ENCODE peak calls at places on chromosomes 7 and 10, in nine cellular contexts. T, F, K, V, Q, H, U, N and Z are unnamed samples.

GRCh38 chr10:58436071-58436470 is 50.9 kb downstream of the TFAM start:
- DNase-seq in H (no peak), T (no peak), V (no peak), Q (peak; percentile 45), F (no peak), K (no peak), U (peak; percentile 46), N (peak; percentile 16), Z (no peak)

GRCh38 chr10:70341016-70341415 is 41.4 kb downstream of the LRRC20 start:
- DNase-seq in F (no peak), H (no peak), N (no peak), V (no peak), U (no peak), K (no peak), T (no peak), Q (no peak), Z (no peak)

GRCh38 chr10:75546004-75546403 is 114.6 kb downstream of the LRMDA start:
- DNase-seq in Q (no peak), T (no peak), F (no peak), U (no peak), V (no peak), K (no peak), N (no peak), H (no peak), Z (no peak)

GRCh38 chr7:63521-64021 is 128.8 kb upstream of the FAM20C start:
- DNase-seq in K (no peak), T (no peak), N (no peak), F (no peak), H (no peak), Q (no peak), V (no peak), U (no peak), Z (peak; percentile 77)

GRCh38 chr7:46145412-46145811 is 224.3 kb upstream of the IGFBP3 start:
- DNase-seq in U (peak; percentile 71), H (no peak), N (no peak), V (peak; percentile 84), Q (peak; percentile 97), T (no peak), F (no peak), K (no peak), Z (peak; percentile 71)

GRCh38 chr10:63115732-63116383 is 17.3 kb upstream of the NRBF2 start:
- DNase-seq in Q (peak; percentile 49), T (peak; percentile 72), K (no peak), N (no peak), U (peak; percentile 77), H (no peak), V (peak; percentile 86), F (no peak), Z (peak; percentile 92)

GRCh38 chr7:94394399-94395140 is at the start of gene COL1A2:
- DNase-seq in F (no peak), H (no peak), Q (peak; percentile 96), U (peak; percentile 25), T (no peak), K (no peak), N (no peak), V (peak; percentile 97), Z (peak; percentile 97)

GRCh38 chr7:38034062-38034907 is 113.8 kb downstream of the EPDR1 start:
- DNase-seq in Q (no peak), N (no peak), T (no peak), V (no peak), H (no peak), F (no peak), U (no peak), K (no peak), Z (no peak)

GRCh38 chr10:37801557-37801956 is 55.9 kb downstream of the ZNF248 start:
- DNase-seq in U (no peak), Q (no peak), T (no peak), F (no peak), N (no peak), H (no peak), K (no peak), V (no peak), Z (no peak)

GRCh38 chr7:98458090-98458875 is 57.4 kb upstream of the BAIAP2L1 start:
- DNase-seq in Q (no peak), H (no peak), T (no peak), K (no peak), U (no peak), V (no peak), N (no peak), F (no peak), Z (no peak)

GRCh38 chr10:71212249-71213126 is at the start of gene UNC5B:
- DNase-seq in F (peak; percentile 40), N (peak; percentile 91), Q (peak; percentile 79), K (peak; percentile 57), H (peak; percentile 13), T (peak; percentile 88), V (peak; percentile 96), U (peak; percentile 86), Z (peak; percentile 97)

GRCh38 chr7:28818996-28819395 is 139.1 kb downstream of the TRIL start:
- DNase-seq in Q (no peak), V (no peak), U (peak; percentile 84), F (no peak), K (no peak), N (no peak), T (no peak), H (no peak), Z (no peak)

GRCh38 chr10:62501547-62501946 is 127.4 kb downstream of the ZNF365 start:
- DNase-seq in N (no peak), F (no peak), U (no peak), T (no peak), V (peak; percentile 8), Q (no peak), H (no peak), K (no peak), Z (no peak)

GRCh38 chr10:68073631-68074403 is 1.3 kb downstream of the HERC4 start:
- DNase-seq in K (no peak), N (no peak), U (no peak), H (no peak), V (peak; percentile 3), Q (no peak), T (no peak), F (no peak), Z (no peak)

GRCh38 chr10:113987805-113988204 is 55.9 kb upstream of the ADRB1 start:
- DNase-seq in U (peak; percentile 88), N (no peak), V (no peak), H (no peak), F (no peak), T (no peak), Q (no peak), K (no peak), Z (no peak)

GRCh38 chr10:97060441-97061084 is 125.2 kb downstream of the SLIT1 start:
- DNase-seq in F (no peak), Q (no peak), H (no peak), U (no peak), K (no peak), N (no peak), T (no peak), V (no peak), Z (no peak)

GRCh38 chr10:23467548-23467947 is 28.7 kb downstream of the OTUD1 start:
- DNase-seq in Q (no peak), K (no peak), U (no peak), F (no peak), H (no peak), N (no peak), T (no peak), V (no peak), Z (no peak)

GRCh38 chr7:51316666-51317581 is at the start of gene COBL:
- DNase-seq in K (no peak), N (no peak), F (no peak), Q (no peak), T (peak; percentile 46), H (no peak), V (peak; percentile 16), U (peak; percentile 30), Z (no peak)